ENCODE peak calls at places on chromosomes 4 and X, in seven cellular contexts. R is left ventricle myocardium inferior, V is esophagus muscularis mucosa, W is dorsolateral prefrontal cortex, L is stomach, Q is Caco-2, E is heart left ventricle. N is an unnamed sample.

GRCh38 chrX:124212622-124213021 is 119.8 kb upstream of the TEX13D start:
- DNase-seq in V (no peak), L (no peak), R (no peak), W (no peak), Q (no peak), E (no peak), N (no peak)

GRCh38 chr4:14862881-14863280 is 139.4 kb upstream of the CPEB2 start:
- DNase-seq in E (peak), R (peak), W (peak), V (no peak), L (peak), Q (no peak), N (no peak)

GRCh38 chrX:84748965-84749656 is 246.9 kb upstream of the HDX start:
- DNase-seq in W (no peak), V (no peak), R (no peak), E (no peak), L (no peak), Q (no peak), N (no peak)

GRCh38 chr4:40843696-40844095 is 93.9 kb downstream of the NSUN7 start:
- DNase-seq in E (no peak), R (no peak), Q (no peak), V (no peak), L (no peak), W (peak), N (no peak)

GRCh38 chr4:63218837-63219236 is 1190.4 kb downstream of the TECRL start:
- DNase-seq in L (no peak), E (no peak), Q (no peak), R (no peak), V (no peak), W (no peak), N (no peak)

GRCh38 chr4:94332983-94333590 is 9.5 kb downstream of the HPGDS start:
- DNase-seq in E (no peak), Q (peak), W (no peak), L (no peak), R (no peak), V (no peak), N (peak)

GRCh38 chr4:102344520-102344954 is 745 bp downstream of the SLC39A8 start:
- DNase-seq in R (peak), L (peak), E (peak), V (no peak), W (peak), Q (peak), N (peak)

GRCh38 chr4:182918044-182918607 is 940 bp upstream of the DCTD start:
- DNase-seq in W (no peak), Q (no peak), R (no peak), L (no peak), V (no peak), E (no peak), N (no peak)

GRCh38 chr4:119930546-119930945 is 136.1 kb downstream of the MAD2L1 start:
- DNase-seq in V (no peak), Q (no peak), L (no peak), E (no peak), R (no peak), W (no peak), N (no peak)

GRCh38 chr4:142435599-142436235 is 410.4 kb downstream of the INPP4B start:
- DNase-seq in V (no peak), E (peak), Q (peak), R (no peak), W (no peak), L (no peak), N (no peak)

GRCh38 chr4:117400039-117400835 is 314.9 kb upstream of the TRAM1L1 start:
- DNase-seq in Q (no peak), V (no peak), R (no peak), L (no peak), W (no peak), E (no peak), N (peak)

GRCh38 chr4:133152330-133152791 is 3.3 kb downstream of the PCDH10 start:
- DNase-seq in Q (no peak), V (no peak), R (no peak), E (no peak), L (no peak), W (no peak), N (peak)

GRCh38 chr4:82499705-82500104 is 62.1 kb downstream of the TMEM150C start:
- DNase-seq in L (no peak), V (no peak), E (no peak), R (no peak), Q (no peak), W (no peak), N (no peak)

GRCh38 chr4:185966997-185967775 is 101.8 kb upstream of the TLR3 start:
- DNase-seq in R (no peak), Q (no peak), L (no peak), W (no peak), V (no peak), E (no peak), N (no peak)

GRCh38 chr4:8383451-8384160 is 56.9 kb downstream of the ACOX3 start:
- DNase-seq in L (no peak), V (no peak), R (peak), Q (no peak), E (peak), W (no peak), N (peak)

GRCh38 chr4:128358231-128358902 is 70.8 kb upstream of the PGRMC2 start:
- DNase-seq in V (no peak), E (peak), W (no peak), L (no peak), Q (no peak), R (no peak), N (peak)

GRCh38 chr4:2175990-2176698 is 65.8 kb downstream of the HAUS3 start:
- DNase-seq in V (peak), L (no peak), E (no peak), R (no peak), W (no peak), Q (no peak), N (no peak)

GRCh38 chr4:2180410-2180809 is 61.5 kb downstream of the HAUS3 start:
- DNase-seq in W (no peak), V (no peak), E (no peak), L (no peak), R (no peak), Q (no peak), N (no peak)

GRCh38 chr4:2179717-2180116 is 62.2 kb downstream of the HAUS3 start:
- DNase-seq in W (no peak), V (no peak), Q (no peak), E (no peak), R (no peak), L (no peak), N (no peak)

GRCh38 chr4:2178986-2179385 is 62.9 kb downstream of the HAUS3 start:
- DNase-seq in L (no peak), V (no peak), W (no peak), R (no peak), E (no peak), Q (no peak), N (no peak)

GRCh38 chr4:2177443-2178093 is 64.4 kb downstream of the HAUS3 start:
- DNase-seq in V (peak), W (no peak), L (no peak), R (no peak), Q (no peak), E (no peak), N (peak)
- TF ChIP-seq CTCF in V (no peak), W (no peak), L (no peak), R (no peak), Q (no peak), E (no peak), N (peak)

GRCh38 chr4:16082424-16083216 is 1.2 kb downstream of the PROM1 start:
- DNase-seq in W (no peak), Q (peak), R (no peak), V (peak), E (peak), L (no peak), N (peak)
- H3K4me3 ChIP-seq in W (peak), Q (peak), R (peak), V (peak), E (peak), L (peak), N (no peak)

GRCh38 chr4:44580231-44580630 is 71.2 kb downstream of the YIPF7 start:
- DNase-seq in V (no peak), W (no peak), Q (no peak), E (no peak), L (no peak), R (no peak), N (no peak)

GRCh38 chr4:44578954-44579353 is 72.5 kb downstream of the YIPF7 start:
- DNase-seq in Q (no peak), R (no peak), V (no peak), L (no peak), W (no peak), E (no peak), N (no peak)

GRCh38 chr4:44583393-44583792 is 68.0 kb downstream of the YIPF7 start:
- DNase-seq in V (no peak), Q (no peak), L (no peak), R (no peak), W (no peak), E (no peak), N (peak)
- TF ChIP-seq CTCF in V (no peak), Q (peak), L (no peak), R (no peak), W (no peak), E (no peak), N (peak)

DNA sequence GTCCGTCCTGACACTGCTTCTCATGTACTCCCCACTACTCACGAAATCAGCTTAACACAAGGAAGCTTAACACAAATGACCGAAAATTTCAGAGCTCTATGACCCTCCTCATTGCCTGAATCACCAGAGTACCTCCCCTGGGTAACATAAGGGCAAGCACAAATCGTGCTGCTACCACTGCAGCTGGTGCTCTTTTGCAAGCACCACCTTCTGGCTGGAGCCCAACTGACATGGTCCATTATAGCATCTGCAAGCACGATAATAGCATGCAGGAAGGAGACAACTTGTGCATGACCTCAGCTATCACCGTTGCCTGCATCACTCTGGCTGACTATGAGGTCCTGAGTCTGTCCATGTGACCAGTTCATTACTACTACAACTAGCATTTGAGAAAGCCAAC is 308.0 kb downstream of the TEX13C start:
- DNase-seq in Q (no peak), R (no peak), W (no peak), E (no peak), V (no peak), L (no peak), N (no peak)
- H3K4me3 ChIP-seq in Q (no peak), R (no peak), W (no peak), E (no peak), V (no peak), L (no peak), N (no peak)

GRCh38 chrX:7706032-7706431 is 136.9 kb upstream of the VCX start:
- DNase-seq in E (no peak), R (no peak), V (no peak), L (no peak), Q (no peak), W (no peak), N (no peak)
- TF ChIP-seq CTCF in E (peak), R (peak), V (no peak), L (no peak), Q (no peak), W (peak), N (peak)

DNA sequence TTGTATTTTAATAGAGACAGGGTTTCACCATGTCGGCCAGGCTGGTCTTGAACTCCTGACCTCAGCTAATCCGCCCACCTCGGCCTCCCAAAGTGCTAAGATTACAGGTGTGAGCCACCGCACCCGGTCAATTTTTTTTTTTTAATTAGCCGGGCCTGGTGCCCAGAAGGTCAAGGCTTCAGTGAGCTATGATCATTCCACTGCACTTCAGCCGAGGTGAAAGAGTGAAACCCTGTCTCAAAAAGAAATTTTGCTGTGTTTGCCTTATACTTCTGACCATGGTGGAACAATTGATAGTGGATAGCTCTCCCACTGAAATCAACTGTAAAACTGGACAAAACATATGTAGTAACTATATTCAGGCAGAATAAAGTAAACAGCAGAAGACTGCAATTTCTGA is 24.0 kb upstream of the SMIM14 start:
- DNase-seq in Q (no peak), W (no peak), L (no peak), E (no peak), R (no peak), V (no peak), N (no peak)
- H3K4me3 ChIP-seq in Q (no peak), W (no peak), L (no peak), E (no peak), R (no peak), V (no peak), N (no peak)

DNA sequence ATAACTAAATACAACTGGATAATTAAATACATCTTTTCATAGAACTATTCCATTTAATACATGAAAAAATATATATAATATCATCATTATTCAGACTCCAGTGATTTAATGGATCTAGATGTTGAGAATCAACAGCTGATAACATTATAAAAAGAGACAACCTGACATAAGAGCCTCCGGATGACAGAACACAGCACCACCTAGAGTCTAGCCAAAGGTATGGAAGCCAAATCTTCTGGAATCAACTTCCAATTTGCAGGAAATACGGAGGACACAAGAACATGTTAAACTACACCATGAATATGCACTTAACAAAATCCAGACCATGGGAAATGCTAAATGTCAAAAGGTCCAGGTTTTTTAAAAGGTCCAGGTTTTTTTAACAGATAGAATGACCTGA is 55.0 kb downstream of the LRBA start:
- DNase-seq in L (no peak), V (no peak), E (no peak), Q (no peak), W (no peak), R (no peak), N (peak)
- TF ChIP-seq CTCF in L (no peak), V (no peak), E (peak), Q (peak), W (no peak), R (peak), N (peak)

GRCh38 chr4:54107951-54108740 is 8.2 kb downstream of the GSX2 start:
- DNase-seq in R (no peak), V (no peak), E (no peak), W (no peak), Q (no peak), L (no peak), N (no peak)
- H3K4me3 ChIP-seq in R (no peak), V (no peak), E (no peak), W (no peak), Q (no peak), L (no peak), N (no peak)

GRCh38 chrX:20393944-20394343 is 127.2 kb upstream of the RPS6KA3 start:
- DNase-seq in W (no peak), L (no peak), Q (no peak), E (no peak), R (no peak), V (no peak), N (peak)
- TF ChIP-seq CTCF in W (no peak), L (no peak), Q (no peak), E (no peak), R (no peak), V (no peak), N (no peak)

GRCh38 chr4:25928320-25928955 is 14.4 kb downstream of the SMIM20 start:
- DNase-seq in R (no peak), V (no peak), E (no peak), L (no peak), Q (no peak), W (no peak), N (no peak)
- H3K4me3 ChIP-seq in R (no peak), V (no peak), E (no peak), L (no peak), Q (no peak), W (no peak), N (no peak)

N was measured in fibroblast of pulmonary artery.